ENCODE peak calls at places on chromosome 16, in eight cellular contexts. One of them, this sample, is unnamed. For H3K4me1, the result is how much of the 10 kb centered on the place peaks cover.

GRCh38 chr16:49674255-49674980 is 181.5 kb downstream of the ZNF423 start:
- DNase-seq in gastrocnemius medialis: no peak
- DNase-seq in IMR-90: no peak
- DNase-seq in A549: no peak
- DNase-seq in uterus: no peak
- DNase-seq in body of pancreas: no peak
- DNase-seq in spleen: no peak
- DNase-seq in adrenal gland: no peak
- DNase-seq in this sample: no peak

GRCh38 chr16:2751577-2752034 is 832 bp upstream of the SRRM2 start:
- DNase-seq in uterus: peak
- DNase-seq in gastrocnemius medialis: no peak
- DNase-seq in A549: peak
- DNase-seq in adrenal gland: no peak
- DNase-seq in spleen: peak
- DNase-seq in IMR-90: no peak
- DNase-seq in body of pancreas: peak
- DNase-seq in this sample: no peak

GRCh38 chr16:28933176-28933575 is 1.4 kb downstream of the CD19 start:
- DNase-seq in uterus: no peak
- DNase-seq in A549: no peak
- DNase-seq in adrenal gland: no peak
- DNase-seq in gastrocnemius medialis: no peak
- DNase-seq in IMR-90: no peak
- DNase-seq in body of pancreas: no peak
- DNase-seq in spleen: no peak
- DNase-seq in this sample: no peak

GRCh38 chr16:72042157-72042660 is 12.1 kb upstream of the HP start:
- DNase-seq in adrenal gland: no peak
- DNase-seq in gastrocnemius medialis: peak
- DNase-seq in IMR-90: no peak
- DNase-seq in spleen: no peak
- DNase-seq in uterus: peak
- DNase-seq in A549: no peak
- DNase-seq in body of pancreas: peak
- DNase-seq in this sample: no peak

GRCh38 chr16:87086156-87086555 is 231.0 kb downstream of the C16orf95 start:
- DNase-seq in A549: no peak
- DNase-seq in gastrocnemius medialis: no peak
- DNase-seq in body of pancreas: no peak
- DNase-seq in IMR-90: peak
- DNase-seq in uterus: no peak
- DNase-seq in spleen: no peak
- DNase-seq in adrenal gland: no peak
- DNase-seq in this sample: no peak

GRCh38 chr16:64440421-64440831 is 681.4 kb downstream of the CDH11 start:
- DNase-seq in A549: no peak
- DNase-seq in gastrocnemius medialis: peak
- DNase-seq in uterus: no peak
- DNase-seq in spleen: no peak
- DNase-seq in adrenal gland: peak
- DNase-seq in body of pancreas: no peak
- DNase-seq in IMR-90: peak
- DNase-seq in this sample: no peak

GRCh38 chr16:14289692-14290340 is 218.7 kb downstream of the MRTFB start:
- DNase-seq in A549: peak
- DNase-seq in uterus: no peak
- DNase-seq in IMR-90: peak
- DNase-seq in body of pancreas: no peak
- DNase-seq in spleen: peak
- DNase-seq in adrenal gland: peak
- DNase-seq in gastrocnemius medialis: no peak
- DNase-seq in this sample: no peak

GRCh38 chr16:386641-387156 is 4.9 kb upstream of the PGAP6 start:
- DNase-seq in adrenal gland: no peak
- DNase-seq in IMR-90: no peak
- DNase-seq in gastrocnemius medialis: no peak
- DNase-seq in uterus: no peak
- DNase-seq in A549: no peak
- DNase-seq in spleen: peak
- DNase-seq in body of pancreas: no peak
- DNase-seq in this sample: no peak

GRCh38 chr16:46629331-46629843 is 8.2 kb upstream of the SHCBP1 start:
- DNase-seq in adrenal gland: no peak
- DNase-seq in body of pancreas: no peak
- DNase-seq in gastrocnemius medialis: no peak
- DNase-seq in spleen: no peak
- DNase-seq in IMR-90: peak
- DNase-seq in A549: peak
- DNase-seq in uterus: no peak
- DNase-seq in this sample: no peak

GRCh38 chr16:1221628-1222552 is 3.2 kb downstream of the TPSG1 start:
- DNase-seq in gastrocnemius medialis: no peak
- DNase-seq in adrenal gland: no peak
- DNase-seq in body of pancreas: no peak
- DNase-seq in A549: no peak
- DNase-seq in spleen: no peak
- DNase-seq in uterus: no peak
- DNase-seq in IMR-90: no peak
- DNase-seq in this sample: peak

GRCh38 chr16:57191056-57191536 is 5.0 kb downstream of the RSPRY1 start:
- DNase-seq in body of pancreas: no peak
- DNase-seq in A549: peak
- DNase-seq in IMR-90: peak
- DNase-seq in spleen: no peak
- DNase-seq in gastrocnemius medialis: no peak
- DNase-seq in uterus: no peak
- DNase-seq in adrenal gland: no peak
- DNase-seq in this sample: no peak

GRCh38 chr16:84268231-84268630 is 26.4 kb upstream of the WFDC1 start:
- DNase-seq in adrenal gland: no peak
- DNase-seq in IMR-90: no peak
- DNase-seq in body of pancreas: no peak
- DNase-seq in spleen: no peak
- DNase-seq in A549: no peak
- DNase-seq in gastrocnemius medialis: no peak
- DNase-seq in uterus: no peak
- DNase-seq in this sample: no peak

GRCh38 chr16:84643180-84643583 is 5.1 kb upstream of the KLHL36 start:
- DNase-seq in spleen: no peak
- DNase-seq in A549: no peak
- DNase-seq in adrenal gland: peak
- DNase-seq in uterus: peak
- DNase-seq in IMR-90: peak
- DNase-seq in gastrocnemius medialis: peak
- DNase-seq in body of pancreas: peak
- DNase-seq in this sample: peak

GRCh38 chr16:85302018-85302847 is 190.0 kb upstream of the CIBAR2 start:
- DNase-seq in adrenal gland: peak
- DNase-seq in A549: no peak
- DNase-seq in IMR-90: peak
- DNase-seq in spleen: no peak
- DNase-seq in uterus: peak
- DNase-seq in gastrocnemius medialis: no peak
- DNase-seq in body of pancreas: no peak
- DNase-seq in this sample: no peak

GRCh38 chr16:13803974-13804373 is 116.0 kb upstream of the ERCC4 start:
- DNase-seq in A549: no peak
- DNase-seq in gastrocnemius medialis: no peak
- DNase-seq in IMR-90: no peak
- DNase-seq in adrenal gland: no peak
- DNase-seq in uterus: no peak
- DNase-seq in spleen: no peak
- DNase-seq in body of pancreas: no peak
- DNase-seq in this sample: no peak

GRCh38 chr16:58709338-58709737 is 24.8 kb upstream of the SLC38A7 start:
- DNase-seq in uterus: no peak
- DNase-seq in A549: no peak
- DNase-seq in body of pancreas: no peak
- DNase-seq in gastrocnemius medialis: no peak
- DNase-seq in adrenal gland: no peak
- DNase-seq in spleen: no peak
- DNase-seq in IMR-90: no peak
- DNase-seq in this sample: no peak

GRCh38 chr16:17173134-17173729 is 297.5 kb downstream of the XYLT1 start:
- DNase-seq in gastrocnemius medialis: peak
- DNase-seq in adrenal gland: peak
- DNase-seq in A549: no peak
- DNase-seq in uterus: peak
- DNase-seq in spleen: peak
- DNase-seq in IMR-90: peak
- DNase-seq in body of pancreas: no peak
- DNase-seq in this sample: peak

GRCh38 chr16:88076211-88076931 is 125.1 kb downstream of the BANP start:
- DNase-seq in spleen: peak
- DNase-seq in body of pancreas: no peak
- DNase-seq in IMR-90: no peak
- DNase-seq in adrenal gland: no peak
- DNase-seq in uterus: no peak
- DNase-seq in gastrocnemius medialis: no peak
- DNase-seq in A549: no peak
- DNase-seq in this sample: no peak

GRCh38 chr16:4362476-4363250 is 9.0 kb upstream of the VASN start:
- DNase-seq in A549: no peak
- DNase-seq in spleen: peak
- DNase-seq in body of pancreas: no peak
- DNase-seq in adrenal gland: no peak
- DNase-seq in gastrocnemius medialis: no peak
- DNase-seq in IMR-90: no peak
- DNase-seq in uterus: no peak
- DNase-seq in this sample: no peak

GRCh38 chr16:89720520-89720858 is 209 bp downstream of the VPS9D1 start:
- DNase-seq in IMR-90: no peak
- DNase-seq in gastrocnemius medialis: no peak
- DNase-seq in adrenal gland: peak
- DNase-seq in body of pancreas: peak
- DNase-seq in uterus: no peak
- DNase-seq in A549: no peak
- DNase-seq in spleen: peak
- DNase-seq in this sample: no peak

GRCh38 chr16:4386951-4387565 is 15.4 kb downstream of the VASN start:
- DNase-seq in IMR-90: no peak
- DNase-seq in gastrocnemius medialis: no peak
- DNase-seq in uterus: no peak
- DNase-seq in spleen: no peak
- DNase-seq in adrenal gland: no peak
- DNase-seq in A549: no peak
- DNase-seq in body of pancreas: no peak
- DNase-seq in this sample: no peak

GRCh38 chr16:86918637-86919036 is 340.3 kb downstream of the FOXL1 start:
- DNase-seq in adrenal gland: no peak
- DNase-seq in IMR-90: no peak
- DNase-seq in uterus: no peak
- DNase-seq in body of pancreas: no peak
- DNase-seq in gastrocnemius medialis: no peak
- DNase-seq in A549: no peak
- DNase-seq in spleen: no peak
- DNase-seq in this sample: no peak

GRCh38 chr16:8798535-8799157 is 1.0 kb downstream of the PMM2 start:
- DNase-seq in uterus: no peak
- DNase-seq in A549: no peak
- DNase-seq in IMR-90: no peak
- DNase-seq in adrenal gland: no peak
- DNase-seq in body of pancreas: no peak
- DNase-seq in spleen: no peak
- DNase-seq in gastrocnemius medialis: no peak
- DNase-seq in this sample: no peak
- TF ChIP-seq POLR2A in uterus: no peak
- TF ChIP-seq POLR2A in A549: no peak
- TF ChIP-seq POLR2A in IMR-90: no peak
- TF ChIP-seq POLR2A in adrenal gland: no peak
- TF ChIP-seq POLR2A in body of pancreas: no peak
- TF ChIP-seq POLR2A in spleen: no peak
- TF ChIP-seq POLR2A in gastrocnemius medialis: no peak
- TF ChIP-seq POLR2A in this sample: no peak

DNA sequence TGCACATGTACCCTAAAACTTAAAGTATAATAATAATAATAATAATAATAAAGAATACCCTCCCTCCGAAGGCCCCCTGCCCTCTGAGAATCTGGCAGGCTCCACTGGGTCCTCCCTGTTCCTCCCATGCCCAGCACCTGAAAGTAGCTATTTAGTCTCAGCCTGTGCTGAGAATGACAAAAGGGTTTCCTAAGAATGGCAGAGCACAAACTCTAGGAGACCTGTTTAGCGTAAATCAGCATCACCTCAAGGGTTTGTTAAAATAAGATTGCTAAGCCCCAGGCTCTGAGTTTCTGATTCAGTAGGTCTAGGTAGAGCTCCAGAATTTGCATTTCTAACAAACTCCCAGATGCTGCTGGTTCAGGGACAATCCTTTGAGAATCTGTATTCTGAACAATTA is 606.8 kb upstream of the CDH11 start:
- DNase-seq in uterus: no peak
- DNase-seq in gastrocnemius medialis: no peak
- DNase-seq in body of pancreas: no peak
- DNase-seq in spleen: no peak
- DNase-seq in A549: no peak
- DNase-seq in IMR-90: no peak
- DNase-seq in adrenal gland: no peak
- DNase-seq in this sample: no peak
- H3K4me3 ChIP-seq in uterus: no peak
- H3K4me3 ChIP-seq in gastrocnemius medialis: no peak
- H3K4me3 ChIP-seq in body of pancreas: no peak
- H3K4me3 ChIP-seq in spleen: no peak
- H3K4me3 ChIP-seq in A549: no peak
- H3K4me3 ChIP-seq in IMR-90: no peak
- H3K4me3 ChIP-seq in adrenal gland: no peak
- H3K4me3 ChIP-seq in this sample: no peak

GRCh38 chr16:53921042-53921441 is 217.1 kb downstream of the FTO start:
- DNase-seq in adrenal gland: no peak
- DNase-seq in body of pancreas: no peak
- DNase-seq in spleen: no peak
- DNase-seq in uterus: no peak
- DNase-seq in IMR-90: no peak
- DNase-seq in A549: no peak
- DNase-seq in gastrocnemius medialis: no peak
- DNase-seq in this sample: no peak
- H3K4me1 ChIP-seq in adrenal gland: under half
- H3K4me1 ChIP-seq in body of pancreas: under half
- H3K4me1 ChIP-seq in spleen: under half
- H3K4me1 ChIP-seq in uterus: under half
- H3K4me1 ChIP-seq in IMR-90: under half
- H3K4me1 ChIP-seq in A549: under half
- H3K4me1 ChIP-seq in gastrocnemius medialis: under half
- H3K4me1 ChIP-seq in this sample: under half

DNA sequence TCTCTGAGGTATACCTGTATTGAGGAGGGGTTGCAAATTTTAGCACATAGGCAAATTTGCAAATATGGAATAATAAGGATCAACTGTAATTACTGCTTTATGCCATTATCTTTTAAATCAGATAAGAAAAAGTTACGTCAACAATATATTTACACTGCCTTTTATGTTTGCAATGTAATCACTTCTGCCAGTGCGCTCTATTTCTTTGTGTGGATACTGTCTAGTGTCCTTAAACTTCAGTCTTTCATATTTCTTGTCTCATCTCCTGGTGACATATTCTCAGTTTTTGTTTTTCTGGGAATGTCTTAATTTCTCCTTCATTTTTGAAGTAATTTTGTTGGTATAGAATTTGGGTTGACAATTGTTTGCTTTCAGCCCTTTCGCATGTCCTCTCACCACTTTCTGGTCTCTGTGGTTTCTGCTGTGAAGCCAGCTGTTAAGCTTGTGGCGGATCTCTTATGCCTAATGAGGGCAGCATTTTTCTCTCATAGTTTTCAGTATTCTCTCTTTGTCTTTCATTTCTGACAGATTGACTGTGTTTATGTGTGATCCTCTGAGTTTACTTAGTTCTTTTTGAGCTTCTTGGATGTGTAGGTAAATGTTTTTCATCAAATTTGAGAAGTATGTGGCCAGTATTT is 37.6 kb upstream of the ABCC11 start:
- DNase-seq in adrenal gland: no peak
- DNase-seq in IMR-90: no peak
- DNase-seq in spleen: no peak
- DNase-seq in A549: no peak
- DNase-seq in body of pancreas: no peak
- DNase-seq in uterus: no peak
- DNase-seq in gastrocnemius medialis: no peak
- DNase-seq in this sample: no peak
- TF ChIP-seq POLR2A in adrenal gland: no peak
- TF ChIP-seq POLR2A in IMR-90: no peak
- TF ChIP-seq POLR2A in spleen: no peak
- TF ChIP-seq POLR2A in A549: no peak
- TF ChIP-seq POLR2A in body of pancreas: no peak
- TF ChIP-seq POLR2A in uterus: no peak
- TF ChIP-seq POLR2A in gastrocnemius medialis: no peak
- TF ChIP-seq POLR2A in this sample: no peak

This sample was measured in upper lobe of left lung.